ENCODE peak calls at places on chromosome 11, in nine cellular contexts. One of them, this sample, is unnamed.

GRCh38 chr11:104546486-104546885 is 351.8 kb downstream of the CASP12 start:
- DNase-seq in left lung: no peak
- DNase-seq in NK-92 treated with Interleukin-12 subunit alpha and Interleukin-12 subunit beta, amount 100 ng/mL, for 24 hours: no peak
- DNase-seq in stomach: no peak
- DNase-seq in EL: no peak
- DNase-seq in ureter: no peak
- DNase-seq in T-cell: no peak
- DNase-seq in GM12892: no peak
- DNase-seq in non-pigmented ciliary epithelial cell: no peak
- DNase-seq in this sample: no peak

GRCh38 chr11:2891291-2891690 is 5.7 kb upstream of the CDKN1C start:
- DNase-seq in left lung: no peak
- DNase-seq in NK-92 treated with Interleukin-12 subunit alpha and Interleukin-12 subunit beta, amount 100 ng/mL, for 24 hours: no peak
- DNase-seq in stomach: no peak
- DNase-seq in EL: no peak
- DNase-seq in ureter: no peak
- DNase-seq in T-cell: no peak
- DNase-seq in GM12892: no peak
- DNase-seq in non-pigmented ciliary epithelial cell: no peak
- DNase-seq in this sample: no peak

GRCh38 chr11:84675631-84676030 is 951.5 kb downstream of the DLG2 start:
- DNase-seq in left lung: no peak
- DNase-seq in NK-92 treated with Interleukin-12 subunit alpha and Interleukin-12 subunit beta, amount 100 ng/mL, for 24 hours: no peak
- DNase-seq in stomach: no peak
- DNase-seq in EL: no peak
- DNase-seq in ureter: no peak
- DNase-seq in T-cell: no peak
- DNase-seq in GM12892: no peak
- DNase-seq in non-pigmented ciliary epithelial cell: no peak
- DNase-seq in this sample: no peak

GRCh38 chr11:69899957-69900821 is 81.0 kb upstream of the FGF3 start:
- DNase-seq in left lung: no peak
- DNase-seq in NK-92 treated with Interleukin-12 subunit alpha and Interleukin-12 subunit beta, amount 100 ng/mL, for 24 hours: no peak
- DNase-seq in stomach: peak
- DNase-seq in EL: peak
- DNase-seq in ureter: no peak
- DNase-seq in T-cell: no peak
- DNase-seq in GM12892: no peak
- DNase-seq in non-pigmented ciliary epithelial cell: no peak
- DNase-seq in this sample: no peak

GRCh38 chr11:96384156-96384555 is 5.6 kb downstream of the CCDC82 start:
- DNase-seq in left lung: no peak
- DNase-seq in NK-92 treated with Interleukin-12 subunit alpha and Interleukin-12 subunit beta, amount 100 ng/mL, for 24 hours: no peak
- DNase-seq in stomach: no peak
- DNase-seq in EL: no peak
- DNase-seq in ureter: no peak
- DNase-seq in T-cell: no peak
- DNase-seq in GM12892: no peak
- DNase-seq in non-pigmented ciliary epithelial cell: no peak
- DNase-seq in this sample: no peak

GRCh38 chr11:131412061-131412460 is 41.6 kb downstream of the NTM start:
- DNase-seq in left lung: no peak
- DNase-seq in NK-92 treated with Interleukin-12 subunit alpha and Interleukin-12 subunit beta, amount 100 ng/mL, for 24 hours: no peak
- DNase-seq in stomach: no peak
- DNase-seq in EL: no peak
- DNase-seq in ureter: no peak
- DNase-seq in T-cell: no peak
- DNase-seq in GM12892: no peak
- DNase-seq in non-pigmented ciliary epithelial cell: no peak
- DNase-seq in this sample: no peak

GRCh38 chr11:119181677-119182412 is 3.4 kb upstream of the NHERF4 start:
- DNase-seq in left lung: no peak
- DNase-seq in NK-92 treated with Interleukin-12 subunit alpha and Interleukin-12 subunit beta, amount 100 ng/mL, for 24 hours: no peak
- DNase-seq in stomach: no peak
- DNase-seq in EL: no peak
- DNase-seq in ureter: no peak
- DNase-seq in T-cell: no peak
- DNase-seq in GM12892: no peak
- DNase-seq in non-pigmented ciliary epithelial cell: no peak
- DNase-seq in this sample: no peak

GRCh38 chr11:12179521-12179920 is 69.1 kb downstream of the MICAL2 start:
- DNase-seq in left lung: no peak
- DNase-seq in NK-92 treated with Interleukin-12 subunit alpha and Interleukin-12 subunit beta, amount 100 ng/mL, for 24 hours: no peak
- DNase-seq in stomach: no peak
- DNase-seq in EL: no peak
- DNase-seq in ureter: peak
- DNase-seq in T-cell: no peak
- DNase-seq in GM12892: no peak
- DNase-seq in non-pigmented ciliary epithelial cell: no peak
- DNase-seq in this sample: no peak

GRCh38 chr11:64746486-64746885 is 2.5 kb upstream of the RASGRP2 start:
- DNase-seq in left lung: no peak
- DNase-seq in NK-92 treated with Interleukin-12 subunit alpha and Interleukin-12 subunit beta, amount 100 ng/mL, for 24 hours: no peak
- DNase-seq in stomach: no peak
- DNase-seq in EL: no peak
- DNase-seq in ureter: no peak
- DNase-seq in T-cell: no peak
- DNase-seq in GM12892: no peak
- DNase-seq in non-pigmented ciliary epithelial cell: no peak
- DNase-seq in this sample: no peak

GRCh38 chr11:124643605-124644425 is 21.2 kb downstream of the TBRG1 start:
- DNase-seq in left lung: no peak
- DNase-seq in NK-92 treated with Interleukin-12 subunit alpha and Interleukin-12 subunit beta, amount 100 ng/mL, for 24 hours: no peak
- DNase-seq in stomach: no peak
- DNase-seq in EL: peak
- DNase-seq in ureter: no peak
- DNase-seq in T-cell: no peak
- DNase-seq in GM12892: no peak
- DNase-seq in non-pigmented ciliary epithelial cell: peak
- DNase-seq in this sample: no peak

GRCh38 chr11:115672999-115673411 is 168.8 kb upstream of the CADM1 start:
- DNase-seq in left lung: no peak
- DNase-seq in NK-92 treated with Interleukin-12 subunit alpha and Interleukin-12 subunit beta, amount 100 ng/mL, for 24 hours: no peak
- DNase-seq in stomach: no peak
- DNase-seq in EL: no peak
- DNase-seq in ureter: peak
- DNase-seq in T-cell: no peak
- DNase-seq in GM12892: no peak
- DNase-seq in non-pigmented ciliary epithelial cell: no peak
- DNase-seq in this sample: no peak

GRCh38 chr11:396511-396947 is 2.5 kb downstream of the PKP3 start:
- DNase-seq in left lung: no peak
- DNase-seq in NK-92 treated with Interleukin-12 subunit alpha and Interleukin-12 subunit beta, amount 100 ng/mL, for 24 hours: no peak
- DNase-seq in stomach: no peak
- DNase-seq in EL: peak
- DNase-seq in ureter: no peak
- DNase-seq in T-cell: no peak
- DNase-seq in GM12892: no peak
- DNase-seq in non-pigmented ciliary epithelial cell: no peak
- DNase-seq in this sample: no peak

GRCh38 chr11:112437096-112437495 is 176.4 kb upstream of the PLET1 start:
- DNase-seq in left lung: no peak
- DNase-seq in NK-92 treated with Interleukin-12 subunit alpha and Interleukin-12 subunit beta, amount 100 ng/mL, for 24 hours: no peak
- DNase-seq in stomach: no peak
- DNase-seq in EL: no peak
- DNase-seq in ureter: no peak
- DNase-seq in T-cell: no peak
- DNase-seq in GM12892: no peak
- DNase-seq in non-pigmented ciliary epithelial cell: no peak
- DNase-seq in this sample: no peak

GRCh38 chr11:62005231-62005661 is 37.8 kb upstream of the FTH1 start:
- DNase-seq in left lung: no peak
- DNase-seq in NK-92 treated with Interleukin-12 subunit alpha and Interleukin-12 subunit beta, amount 100 ng/mL, for 24 hours: no peak
- DNase-seq in stomach: no peak
- DNase-seq in EL: no peak
- DNase-seq in ureter: no peak
- DNase-seq in T-cell: no peak
- DNase-seq in GM12892: no peak
- DNase-seq in non-pigmented ciliary epithelial cell: no peak
- DNase-seq in this sample: peak

GRCh38 chr11:34366522-34366921 is 8.7 kb upstream of the ABTB2 start:
- DNase-seq in left lung: no peak
- DNase-seq in NK-92 treated with Interleukin-12 subunit alpha and Interleukin-12 subunit beta, amount 100 ng/mL, for 24 hours: no peak
- DNase-seq in stomach: peak
- DNase-seq in EL: no peak
- DNase-seq in ureter: no peak
- DNase-seq in T-cell: no peak
- DNase-seq in GM12892: no peak
- DNase-seq in non-pigmented ciliary epithelial cell: no peak
- DNase-seq in this sample: no peak

GRCh38 chr11:116130122-116130521 is 625.9 kb upstream of the CADM1 start:
- DNase-seq in left lung: no peak
- DNase-seq in NK-92 treated with Interleukin-12 subunit alpha and Interleukin-12 subunit beta, amount 100 ng/mL, for 24 hours: no peak
- DNase-seq in stomach: no peak
- DNase-seq in EL: no peak
- DNase-seq in ureter: no peak
- DNase-seq in T-cell: no peak
- DNase-seq in GM12892: no peak
- DNase-seq in non-pigmented ciliary epithelial cell: no peak
- DNase-seq in this sample: no peak

GRCh38 chr11:71304491-71304890 is 52.1 kb upstream of the SHANK2 start:
- DNase-seq in left lung: no peak
- DNase-seq in NK-92 treated with Interleukin-12 subunit alpha and Interleukin-12 subunit beta, amount 100 ng/mL, for 24 hours: no peak
- DNase-seq in stomach: peak
- DNase-seq in EL: no peak
- DNase-seq in ureter: peak
- DNase-seq in T-cell: no peak
- DNase-seq in GM12892: no peak
- DNase-seq in non-pigmented ciliary epithelial cell: no peak
- DNase-seq in this sample: no peak

GRCh38 chr11:65446446-65447277 is 24.1 kb downstream of the NEAT1 start:
- DNase-seq in left lung: peak
- DNase-seq in NK-92 treated with Interleukin-12 subunit alpha and Interleukin-12 subunit beta, amount 100 ng/mL, for 24 hours: no peak
- DNase-seq in stomach: peak
- DNase-seq in EL: peak
- DNase-seq in ureter: no peak
- DNase-seq in T-cell: no peak
- DNase-seq in GM12892: no peak
- DNase-seq in non-pigmented ciliary epithelial cell: no peak
- DNase-seq in this sample: no peak

GRCh38 chr11:16809901-16810668 is 71.6 kb downstream of the C11orf58 start:
- DNase-seq in left lung: peak
- DNase-seq in NK-92 treated with Interleukin-12 subunit alpha and Interleukin-12 subunit beta, amount 100 ng/mL, for 24 hours: no peak
- DNase-seq in stomach: no peak
- DNase-seq in EL: peak
- DNase-seq in ureter: peak
- DNase-seq in T-cell: no peak
- DNase-seq in GM12892: no peak
- DNase-seq in non-pigmented ciliary epithelial cell: no peak
- DNase-seq in this sample: peak

GRCh38 chr11:120385110-120385509 is 48.9 kb downstream of the ARHGEF12 start:
- DNase-seq in left lung: no peak
- DNase-seq in NK-92 treated with Interleukin-12 subunit alpha and Interleukin-12 subunit beta, amount 100 ng/mL, for 24 hours: no peak
- DNase-seq in stomach: no peak
- DNase-seq in EL: peak
- DNase-seq in ureter: no peak
- DNase-seq in T-cell: no peak
- DNase-seq in GM12892: no peak
- DNase-seq in non-pigmented ciliary epithelial cell: no peak
- DNase-seq in this sample: no peak

GRCh38 chr11:44840526-44840925 is 110.2 kb downstream of the TP53I11 start:
- DNase-seq in left lung: no peak
- DNase-seq in NK-92 treated with Interleukin-12 subunit alpha and Interleukin-12 subunit beta, amount 100 ng/mL, for 24 hours: no peak
- DNase-seq in stomach: no peak
- DNase-seq in EL: no peak
- DNase-seq in ureter: no peak
- DNase-seq in T-cell: no peak
- DNase-seq in GM12892: no peak
- DNase-seq in non-pigmented ciliary epithelial cell: no peak
- DNase-seq in this sample: no peak

GRCh38 chr11:115623021-115623451 is 118.8 kb upstream of the CADM1 start:
- DNase-seq in left lung: peak
- DNase-seq in NK-92 treated with Interleukin-12 subunit alpha and Interleukin-12 subunit beta, amount 100 ng/mL, for 24 hours: no peak
- DNase-seq in stomach: peak
- DNase-seq in EL: peak
- DNase-seq in ureter: peak
- DNase-seq in T-cell: no peak
- DNase-seq in GM12892: no peak
- DNase-seq in non-pigmented ciliary epithelial cell: peak
- DNase-seq in this sample: no peak

GRCh38 chr11:61491736-61492395 is 16.7 kb upstream of the LRRC10B start:
- DNase-seq in left lung: no peak
- DNase-seq in NK-92 treated with Interleukin-12 subunit alpha and Interleukin-12 subunit beta, amount 100 ng/mL, for 24 hours: no peak
- DNase-seq in stomach: no peak
- DNase-seq in EL: no peak
- DNase-seq in ureter: no peak
- DNase-seq in T-cell: no peak
- DNase-seq in GM12892: no peak
- DNase-seq in non-pigmented ciliary epithelial cell: no peak
- DNase-seq in this sample: no peak

GRCh38 chr11:111736621-111737055 is 29.6 kb downstream of the PPP2R1B start:
- DNase-seq in left lung: no peak
- DNase-seq in NK-92 treated with Interleukin-12 subunit alpha and Interleukin-12 subunit beta, amount 100 ng/mL, for 24 hours: no peak
- DNase-seq in stomach: no peak
- DNase-seq in EL: no peak
- DNase-seq in ureter: no peak
- DNase-seq in T-cell: no peak
- DNase-seq in GM12892: no peak
- DNase-seq in non-pigmented ciliary epithelial cell: no peak
- DNase-seq in this sample: no peak

GRCh38 chr11:117752721-117753237 is 44.2 kb downstream of the DSCAML1 start:
- DNase-seq in left lung: no peak
- DNase-seq in NK-92 treated with Interleukin-12 subunit alpha and Interleukin-12 subunit beta, amount 100 ng/mL, for 24 hours: no peak
- DNase-seq in stomach: no peak
- DNase-seq in EL: no peak
- DNase-seq in ureter: no peak
- DNase-seq in T-cell: no peak
- DNase-seq in GM12892: no peak
- DNase-seq in non-pigmented ciliary epithelial cell: no peak
- DNase-seq in this sample: peak

GRCh38 chr11:126544311-126545056 is 189.0 kb downstream of the ST3GAL4 start:
- DNase-seq in left lung: no peak
- DNase-seq in NK-92 treated with Interleukin-12 subunit alpha and Interleukin-12 subunit beta, amount 100 ng/mL, for 24 hours: no peak
- DNase-seq in stomach: no peak
- DNase-seq in EL: no peak
- DNase-seq in ureter: peak
- DNase-seq in T-cell: no peak
- DNase-seq in GM12892: no peak
- DNase-seq in non-pigmented ciliary epithelial cell: no peak
- DNase-seq in this sample: no peak

GRCh38 chr11:13278620-13279486 is 1.3 kb downstream of the BMAL1 start:
- DNase-seq in left lung: peak
- DNase-seq in NK-92 treated with Interleukin-12 subunit alpha and Interleukin-12 subunit beta, amount 100 ng/mL, for 24 hours: no peak
- DNase-seq in stomach: no peak
- DNase-seq in EL: peak
- DNase-seq in ureter: no peak
- DNase-seq in T-cell: no peak
- DNase-seq in GM12892: peak
- DNase-seq in non-pigmented ciliary epithelial cell: no peak
- DNase-seq in this sample: no peak

GRCh38 chr11:17979770-17980371 is 33.0 kb downstream of the SERGEF start:
- DNase-seq in left lung: no peak
- DNase-seq in NK-92 treated with Interleukin-12 subunit alpha and Interleukin-12 subunit beta, amount 100 ng/mL, for 24 hours: no peak
- DNase-seq in stomach: peak
- DNase-seq in EL: peak
- DNase-seq in ureter: no peak
- DNase-seq in T-cell: no peak
- DNase-seq in GM12892: peak
- DNase-seq in non-pigmented ciliary epithelial cell: no peak
- DNase-seq in this sample: peak

This sample was measured in dorsolateral prefrontal cortex.